ENCODE peak calls at places on chromosomes 16 and 17, in seven cellular contexts. One of them, this sample, is unnamed.

GRCh38 chr16:86568677-86569623 is 2.3 kb downstream of the FOXC2 start:
- DNase-seq in body of pancreas: no peak
- DNase-seq in OCI-LY7: no peak
- DNase-seq in activated T-helper 1 cell treated with anti-CD3 and anti-CD28 coated beads, Interleukin-12 subunit alpha, Interleukin-12 subunit beta, Interleukin-2, Interleukin-4 antibody, amounts not matched to agents 30 ng/mL and 10 ng/mL and 1 ng/mL, durations not matched to agents 14 hours and 24 hours and 36 hours: no peak
- DNase-seq in iris pigment epithelial cell: no peak
- DNase-seq in cerebellar nuclear complex: no peak
- DNase-seq in GM23248: no peak
- DNase-seq in this sample: no peak

GRCh38 chr17:36592711-36593321 is 1.1 kb downstream of the DHRS11 start:
- DNase-seq in body of pancreas: no peak
- DNase-seq in OCI-LY7: no peak
- DNase-seq in activated T-helper 1 cell treated with anti-CD3 and anti-CD28 coated beads, Interleukin-12 subunit alpha, Interleukin-12 subunit beta, Interleukin-2, Interleukin-4 antibody, amounts not matched to agents 30 ng/mL and 10 ng/mL and 1 ng/mL, durations not matched to agents 14 hours and 24 hours and 36 hours: no peak
- DNase-seq in iris pigment epithelial cell: no peak
- DNase-seq in cerebellar nuclear complex: no peak
- DNase-seq in GM23248: no peak
- DNase-seq in this sample: no peak

GRCh38 chr17:49580981-49581644 is 5.4 kb downstream of the NXPH3 start:
- DNase-seq in body of pancreas: no peak
- DNase-seq in OCI-LY7: no peak
- DNase-seq in activated T-helper 1 cell treated with anti-CD3 and anti-CD28 coated beads, Interleukin-12 subunit alpha, Interleukin-12 subunit beta, Interleukin-2, Interleukin-4 antibody, amounts not matched to agents 30 ng/mL and 10 ng/mL and 1 ng/mL, durations not matched to agents 14 hours and 24 hours and 36 hours: no peak
- DNase-seq in iris pigment epithelial cell: no peak
- DNase-seq in cerebellar nuclear complex: no peak
- DNase-seq in GM23248: no peak
- DNase-seq in this sample: no peak

GRCh38 chr16:12602811-12603698 is 200.6 kb downstream of the CPPED1 start:
- DNase-seq in body of pancreas: no peak
- DNase-seq in OCI-LY7: no peak
- DNase-seq in activated T-helper 1 cell treated with anti-CD3 and anti-CD28 coated beads, Interleukin-12 subunit alpha, Interleukin-12 subunit beta, Interleukin-2, Interleukin-4 antibody, amounts not matched to agents 30 ng/mL and 10 ng/mL and 1 ng/mL, durations not matched to agents 14 hours and 24 hours and 36 hours: no peak
- DNase-seq in iris pigment epithelial cell: no peak
- DNase-seq in cerebellar nuclear complex: no peak
- DNase-seq in GM23248: no peak
- DNase-seq in this sample: no peak

GRCh38 chr17:15913826-15914225 is 31.1 kb upstream of the ADORA2B start:
- DNase-seq in body of pancreas: no peak
- DNase-seq in OCI-LY7: no peak
- DNase-seq in activated T-helper 1 cell treated with anti-CD3 and anti-CD28 coated beads, Interleukin-12 subunit alpha, Interleukin-12 subunit beta, Interleukin-2, Interleukin-4 antibody, amounts not matched to agents 30 ng/mL and 10 ng/mL and 1 ng/mL, durations not matched to agents 14 hours and 24 hours and 36 hours: no peak
- DNase-seq in iris pigment epithelial cell: no peak
- DNase-seq in cerebellar nuclear complex: no peak
- DNase-seq in GM23248: no peak
- DNase-seq in this sample: no peak

GRCh38 chr16:27110524-27110896 is 43.8 kb downstream of the C16orf82 start:
- DNase-seq in body of pancreas: no peak
- DNase-seq in OCI-LY7: no peak
- DNase-seq in activated T-helper 1 cell treated with anti-CD3 and anti-CD28 coated beads, Interleukin-12 subunit alpha, Interleukin-12 subunit beta, Interleukin-2, Interleukin-4 antibody, amounts not matched to agents 30 ng/mL and 10 ng/mL and 1 ng/mL, durations not matched to agents 14 hours and 24 hours and 36 hours: no peak
- DNase-seq in iris pigment epithelial cell: no peak
- DNase-seq in cerebellar nuclear complex: no peak
- DNase-seq in GM23248: no peak
- DNase-seq in this sample: no peak

GRCh38 chr17:81652901-81653771 is 3.2 kb downstream of the PDE6G start:
- DNase-seq in body of pancreas: no peak
- DNase-seq in OCI-LY7: peak; percentile 52
- DNase-seq in activated T-helper 1 cell treated with anti-CD3 and anti-CD28 coated beads, Interleukin-12 subunit alpha, Interleukin-12 subunit beta, Interleukin-2, Interleukin-4 antibody, amounts not matched to agents 30 ng/mL and 10 ng/mL and 1 ng/mL, durations not matched to agents 14 hours and 24 hours and 36 hours: no peak
- DNase-seq in iris pigment epithelial cell: no peak
- DNase-seq in cerebellar nuclear complex: no peak
- DNase-seq in GM23248: no peak
- DNase-seq in this sample: no peak

GRCh38 chr16:1876468-1876867 is 4.5 kb upstream of the MEIOB start:
- DNase-seq in body of pancreas: no peak
- DNase-seq in OCI-LY7: no peak
- DNase-seq in activated T-helper 1 cell treated with anti-CD3 and anti-CD28 coated beads, Interleukin-12 subunit alpha, Interleukin-12 subunit beta, Interleukin-2, Interleukin-4 antibody, amounts not matched to agents 30 ng/mL and 10 ng/mL and 1 ng/mL, durations not matched to agents 14 hours and 24 hours and 36 hours: no peak
- DNase-seq in iris pigment epithelial cell: no peak
- DNase-seq in cerebellar nuclear complex: no peak
- DNase-seq in GM23248: no peak
- DNase-seq in this sample: no peak

GRCh38 chr17:60641126-60641525 is 36.5 kb upstream of the BCAS3 start:
- DNase-seq in body of pancreas: no peak
- DNase-seq in OCI-LY7: no peak
- DNase-seq in activated T-helper 1 cell treated with anti-CD3 and anti-CD28 coated beads, Interleukin-12 subunit alpha, Interleukin-12 subunit beta, Interleukin-2, Interleukin-4 antibody, amounts not matched to agents 30 ng/mL and 10 ng/mL and 1 ng/mL, durations not matched to agents 14 hours and 24 hours and 36 hours: no peak
- DNase-seq in iris pigment epithelial cell: no peak
- DNase-seq in cerebellar nuclear complex: no peak
- DNase-seq in GM23248: peak; percentile 54
- DNase-seq in this sample: no peak

GRCh38 chr16:76428858-76429257 is 151.7 kb downstream of the CNTNAP4 start:
- DNase-seq in body of pancreas: peak; percentile 5
- DNase-seq in OCI-LY7: no peak
- DNase-seq in activated T-helper 1 cell treated with anti-CD3 and anti-CD28 coated beads, Interleukin-12 subunit alpha, Interleukin-12 subunit beta, Interleukin-2, Interleukin-4 antibody, amounts not matched to agents 30 ng/mL and 10 ng/mL and 1 ng/mL, durations not matched to agents 14 hours and 24 hours and 36 hours: no peak
- DNase-seq in iris pigment epithelial cell: no peak
- DNase-seq in cerebellar nuclear complex: no peak
- DNase-seq in GM23248: no peak
- DNase-seq in this sample: no peak

GRCh38 chr16:49417354-49417753 is 43.8 kb downstream of the C16orf78 start:
- DNase-seq in body of pancreas: no peak
- DNase-seq in OCI-LY7: no peak
- DNase-seq in activated T-helper 1 cell treated with anti-CD3 and anti-CD28 coated beads, Interleukin-12 subunit alpha, Interleukin-12 subunit beta, Interleukin-2, Interleukin-4 antibody, amounts not matched to agents 30 ng/mL and 10 ng/mL and 1 ng/mL, durations not matched to agents 14 hours and 24 hours and 36 hours: no peak
- DNase-seq in iris pigment epithelial cell: no peak
- DNase-seq in cerebellar nuclear complex: no peak
- DNase-seq in GM23248: no peak
- DNase-seq in this sample: no peak

GRCh38 chr16:68276223-68276622 is 11.9 kb downstream of the SLC7A6 start:
- DNase-seq in body of pancreas: no peak
- DNase-seq in OCI-LY7: no peak
- DNase-seq in activated T-helper 1 cell treated with anti-CD3 and anti-CD28 coated beads, Interleukin-12 subunit alpha, Interleukin-12 subunit beta, Interleukin-2, Interleukin-4 antibody, amounts not matched to agents 30 ng/mL and 10 ng/mL and 1 ng/mL, durations not matched to agents 14 hours and 24 hours and 36 hours: no peak
- DNase-seq in iris pigment epithelial cell: no peak
- DNase-seq in cerebellar nuclear complex: no peak
- DNase-seq in GM23248: no peak
- DNase-seq in this sample: no peak

GRCh38 chr17:19510903-19511302 is 22.8 kb upstream of the SLC47A1 start:
- DNase-seq in body of pancreas: no peak
- DNase-seq in OCI-LY7: no peak
- DNase-seq in activated T-helper 1 cell treated with anti-CD3 and anti-CD28 coated beads, Interleukin-12 subunit alpha, Interleukin-12 subunit beta, Interleukin-2, Interleukin-4 antibody, amounts not matched to agents 30 ng/mL and 10 ng/mL and 1 ng/mL, durations not matched to agents 14 hours and 24 hours and 36 hours: no peak
- DNase-seq in iris pigment epithelial cell: no peak
- DNase-seq in cerebellar nuclear complex: no peak
- DNase-seq in GM23248: no peak
- DNase-seq in this sample: no peak

This sample was measured in HEK293T.